ENCODE peak calls at places on chromosomes 7 and 10, in ten cellular contexts. E, D, T, K, Q, M, A, C, W and B are unnamed samples.

GRCh38 chr10:118798186-118798811 is 43.5 kb upstream of the CACUL1 start:
- DNase-seq in E (no peak), D (no peak), T (no peak), K (no peak), Q (no peak), M (no peak), A (no peak), C (no peak), W (no peak), B (no peak)

GRCh38 chr10:100345570-100346330 is 1.3 kb upstream of the SCD start:
- DNase-seq in E (no peak), D (no peak), T (peak), K (no peak), Q (no peak), M (no peak), A (no peak), C (no peak), W (no peak), B (peak)

GRCh38 chr7:36946401-36946739 is 222.1 kb upstream of the AOAH start:
- DNase-seq in E (no peak), D (no peak), T (no peak), K (no peak), Q (no peak), M (no peak), A (no peak), C (no peak), W (no peak), B (peak)

GRCh38 chr10:48404646-48405045 is 98.2 kb downstream of the MAPK8 start:
- DNase-seq in E (no peak), D (no peak), T (no peak), K (no peak), Q (no peak), M (no peak), A (no peak), C (no peak), W (no peak), B (no peak)

GRCh38 chr7:109073543-109073942 is 503.9 kb downstream of the DNAJB9 start:
- DNase-seq in E (no peak), D (no peak), T (no peak), K (no peak), Q (no peak), M (no peak), A (no peak), C (no peak), W (no peak), B (no peak)

GRCh38 chr10:6721480-6721879 is 141.4 kb upstream of the PRKCQ start:
- DNase-seq in E (no peak), D (no peak), T (no peak), K (no peak), Q (no peak), M (no peak), A (no peak), C (no peak), W (no peak), B (no peak)

GRCh38 chr10:124048371-124049290 is 44.8 kb downstream of the CHST15 start:
- DNase-seq in E (no peak), D (no peak), T (peak), K (no peak), Q (no peak), M (no peak), A (no peak), C (no peak), W (no peak), B (no peak)

GRCh38 chr10:91694170-91694794 is 61.4 kb upstream of the PPP1R3C start:
- DNase-seq in E (peak), D (no peak), T (peak), K (no peak), Q (no peak), M (peak), A (no peak), C (no peak), W (peak), B (no peak)

GRCh38 chr7:111919690-111920179 is 286.5 kb downstream of the DOCK4 start:
- DNase-seq in E (no peak), D (no peak), T (no peak), K (no peak), Q (no peak), M (no peak), A (no peak), C (no peak), W (no peak), B (no peak)

GRCh38 chr10:130994845-130995244 is 316.7 kb downstream of the TCERG1L start:
- DNase-seq in E (no peak), D (no peak), T (no peak), K (no peak), Q (no peak), M (no peak), A (no peak), C (no peak), W (no peak), B (no peak)